ENCODE peak calls at places on chromosomes 4 and X, in eight cellular contexts. N is fibroblast of lung, O is adrenal gland, G is testis, A is fibroblast of mammary gland, E is GM12865, H is thoracic aorta, I is A549. T is an unnamed sample.

GRCh38 chr4:184250795-184251679 is 33.4 kb upstream of the ENPP6 start:
- DNase-seq in N (peak; percentile 63), O (no peak), G (no peak), A (peak; percentile 61), E (peak; percentile 73), H (no peak), I (peak; percentile 22), T (peak; percentile 66)

GRCh38 chr4:159563257-159563656 is 460.4 kb downstream of the RAPGEF2 start:
- DNase-seq in N (no peak), O (no peak), G (no peak), A (no peak), E (no peak), H (no peak), I (no peak), T (no peak)

GRCh38 chr4:125045311-125045710 is 269.4 kb upstream of the FAT4 start:
- DNase-seq in N (peak; percentile 76), O (no peak), G (no peak), A (no peak), E (no peak), H (no peak), I (no peak), T (no peak)

GRCh38 chr4:104451573-104451972 is 43.1 kb downstream of the CXXC4 start:
- DNase-seq in N (peak; percentile 44), O (no peak), G (peak; percentile 17), A (peak; percentile 14), E (peak; percentile 40), H (no peak), I (no peak), T (no peak)

GRCh38 chrX:100748133-100748532 is 16.2 kb upstream of the SYTL4 start:
- DNase-seq in N (no peak), O (no peak), G (no peak), A (no peak), E (no peak), H (no peak), I (no peak), T (no peak)

GRCh38 chrX:152641996-152642395 is 4.3 kb downstream of the GABRQ start:
- DNase-seq in N (peak; percentile 0), O (no peak), G (peak; percentile 22), A (peak; percentile 6), E (peak; percentile 56), H (no peak), I (no peak), T (no peak)

GRCh38 chrX:38086451-38087215 is 80.3 kb downstream of the SYTL5 start:
- DNase-seq in N (peak; percentile 15), O (peak; percentile 29), G (no peak), A (no peak), E (no peak), H (no peak), I (no peak), T (no peak)

GRCh38 chr4:158535130-158535614 is 13.5 kb downstream of the RXFP1 start:
- DNase-seq in N (peak; percentile 71), O (peak; percentile 23), G (no peak), A (peak; percentile 87), E (peak; percentile 39), H (no peak), I (no peak), T (no peak)

GRCh38 chrX:155048997-155049619 is 21.8 kb downstream of the CMC4 start:
- DNase-seq in N (peak; percentile 66), O (peak; percentile 74), G (peak; percentile 70), A (peak; percentile 68), E (peak; percentile 60), H (no peak), I (peak; percentile 27), T (no peak)

GRCh38 chr4:154640999-154641398 is 28.5 kb upstream of the FGG start:
- DNase-seq in N (no peak), O (no peak), G (no peak), A (no peak), E (no peak), H (no peak), I (no peak), T (no peak)

GRCh38 chr4:116180056-116180690 is 905.2 kb downstream of the TRAM1L1 start:
- DNase-seq in N (peak; percentile 0), O (no peak), G (no peak), A (peak; percentile 0), E (peak; percentile 23), H (no peak), I (peak; percentile 0), T (no peak)

GRCh38 chrX:23341452-23341851 is 6.8 kb downstream of the PTCHD1 start:
- DNase-seq in N (no peak), O (no peak), G (no peak), A (peak; percentile 1), E (no peak), H (no peak), I (no peak), T (no peak)

GRCh38 chr4:173529505-173530325 is at the start of gene HAND2:
- DNase-seq in N (peak; percentile 59), O (no peak), G (peak; percentile 81), A (peak; percentile 90), E (no peak), H (no peak), I (peak; percentile 60), T (peak; percentile 84)

DNA sequence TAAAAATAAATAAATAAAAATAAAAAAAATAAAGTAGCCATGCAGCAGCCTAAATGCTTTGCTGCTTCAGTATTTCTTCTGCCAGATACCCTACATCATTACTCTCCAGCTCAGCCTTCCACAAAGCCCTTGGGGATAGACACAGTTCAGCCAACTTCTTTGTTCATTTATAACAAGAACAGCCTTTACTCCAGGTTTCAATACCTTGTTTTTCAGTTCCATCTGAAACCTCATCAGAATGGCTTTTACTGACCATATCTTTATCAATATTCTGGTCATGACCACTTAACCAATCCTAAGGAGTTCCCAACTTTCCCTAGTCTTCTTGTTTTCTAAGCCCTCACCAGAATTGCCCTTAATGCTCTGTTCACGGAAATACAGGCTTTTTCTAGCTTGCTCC is 128.3 kb upstream of the MED14 start:
- DNase-seq in N (no peak), O (no peak), G (no peak), A (no peak), E (peak; percentile 19), H (no peak), I (no peak), T (no peak)
- TF ChIP-seq CTCF in N (no peak), O (no peak), G (no peak), A (no peak), E (no peak), H (no peak), I (no peak), T (no peak)

GRCh38 chr4:10119263-10119662 is 2.7 kb upstream of the WDR1 start:
- DNase-seq in N (no peak), O (no peak), G (no peak), A (no peak), E (no peak), H (no peak), I (no peak), T (no peak)

GRCh38 chr4:10116625-10117423 is at the start of gene WDR1:
- DNase-seq in N (peak; percentile 95), O (peak; percentile 96), G (peak; percentile 96), A (peak; percentile 91), E (peak; percentile 98), H (peak; percentile 80), I (peak; percentile 72), T (peak; percentile 99)

GRCh38 chr4:10117424-10118354 is 1.1 kb upstream of the WDR1 start:
- DNase-seq in N (peak; percentile 52), O (peak; percentile 55), G (peak; percentile 36), A (peak; percentile 26), E (peak; percentile 64), H (no peak), I (no peak), T (no peak)

GRCh38 chr4:10119773-10120172 is 3.2 kb upstream of the WDR1 start:
- DNase-seq in N (no peak), O (no peak), G (no peak), A (no peak), E (no peak), H (no peak), I (no peak), T (no peak)

GRCh38 chr4:10118355-10119004 is 1.9 kb upstream of the WDR1 start:
- DNase-seq in N (no peak), O (no peak), G (no peak), A (no peak), E (no peak), H (no peak), I (no peak), T (no peak)
- TF ChIP-seq CTCF in N (no peak), O (no peak), G (no peak), A (no peak), E (no peak), H (no peak), I (no peak), T (no peak)

GRCh38 chr4:153347117-153347516 is 2.6 kb downstream of the MND1 start:
- DNase-seq in N (no peak), O (no peak), G (no peak), A (no peak), E (no peak), H (no peak), I (no peak), T (no peak)

GRCh38 chr4:153344131-153345010 is at the start of gene MND1:
- DNase-seq in N (peak; percentile 75), O (peak; percentile 80), G (peak; percentile 90), A (peak; percentile 70), E (peak; percentile 93), H (peak; percentile 31), I (peak; percentile 66), T (peak; percentile 96)

GRCh38 chr4:153346031-153346430 is 1.5 kb downstream of the MND1 start:
- DNase-seq in N (peak; percentile 11), O (no peak), G (no peak), A (no peak), E (no peak), H (no peak), I (no peak), T (no peak)

GRCh38 chr4:153346563-153346962 is 2.1 kb downstream of the MND1 start:
- DNase-seq in N (peak; percentile 33), O (no peak), G (no peak), A (no peak), E (no peak), H (no peak), I (no peak), T (peak; percentile 25)

GRCh38 chr4:153345011-153345981 is 808 bp downstream of the MND1 start:
- DNase-seq in N (peak; percentile 69), O (peak; percentile 42), G (peak; percentile 50), A (peak; percentile 69), E (peak; percentile 76), H (no peak), I (peak; percentile 17), T (peak; percentile 75)
- TF ChIP-seq CTCF in N (no peak), O (no peak), G (no peak), A (peak; percentile 5), E (no peak), H (no peak), I (no peak), T (no peak)

GRCh38 chr4:47337893-47338292 is 125.6 kb downstream of the COMMD8 start:
- DNase-seq in N (no peak), O (no peak), G (no peak), A (no peak), E (no peak), H (no peak), I (no peak), T (no peak)

GRCh38 chr4:47340914-47341313 is 122.6 kb downstream of the COMMD8 start:
- DNase-seq in N (no peak), O (no peak), G (no peak), A (no peak), E (no peak), H (no peak), I (no peak), T (no peak)

DNA sequence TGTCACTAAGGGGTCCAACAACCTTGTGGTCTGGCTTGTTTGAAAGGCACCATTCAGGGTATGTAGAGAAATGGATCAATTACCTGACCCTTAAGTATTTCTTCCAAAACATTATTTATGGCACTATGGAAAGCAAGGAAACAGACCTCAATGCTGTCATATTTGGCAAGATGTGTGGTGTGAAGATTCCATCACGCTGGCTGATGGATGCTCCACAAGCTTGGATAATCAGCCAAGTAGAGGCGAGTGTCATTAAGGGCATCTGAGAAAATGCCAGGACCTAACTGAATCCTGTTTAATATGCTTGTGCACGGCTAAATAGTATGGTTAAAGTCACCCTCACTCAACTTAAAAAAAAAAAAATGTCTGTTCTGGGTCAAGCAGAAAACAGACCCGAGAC is 120.7 kb downstream of the COMMD8 start:
- DNase-seq in N (no peak), O (no peak), G (no peak), A (no peak), E (no peak), H (no peak), I (no peak), T (no peak)
- TF ChIP-seq CTCF in N (no peak), O (no peak), G (no peak), A (no peak), E (no peak), H (no peak), I (no peak), T (no peak)